ENCODE peak calls at places on chromosomes 1 and 21, in ten cellular contexts. G is CD8-positive, alpha-beta T cell; A is stimulated activated naive CD4-positive, alpha-beta T cell; S is CD4-positive, CD25-positive, alpha-beta regulatory T cell; K is AG09309; X is lower leg skin; F is H9; C is dermis blood vessel endothelial cell; Y is activated T-helper 1 cell treated with anti-CD3 and anti-CD28 coated beads, Interleukin-2, amount 50 U/mL, for 16 hours; D is activated CD4-positive, alpha-beta T cell treated with anti-CD3 and anti-CD28 coated beads, Interleukin-2, amount 50 U/mL, for 24 hours. M is an unnamed sample.

GRCh38 chr1:44842763-44843655 is at the start of gene PTCH2:
- DNase-seq in G (peak; percentile 37), A (no peak), S (no peak), K (no peak), X (peak; percentile 92), F (peak; percentile 92), C (peak; percentile 60), Y (no peak), D (no peak), M (peak; percentile 35)

GRCh38 chr1:227939791-227940771 is 7.7 kb downstream of the WNT9A start:
- DNase-seq in G (no peak), A (no peak), S (no peak), K (no peak), X (peak; percentile 78), F (no peak), C (no peak), Y (no peak), D (no peak), M (no peak)

GRCh38 chr1:7967206-7967605 is 5.7 kb downstream of the PARK7 start:
- DNase-seq in G (no peak), A (no peak), S (no peak), K (no peak), X (no peak), F (no peak), C (peak; percentile 41), Y (no peak), D (no peak), M (no peak)

GRCh38 chr1:4796161-4796998 is 142.0 kb downstream of the AJAP1 start:
- DNase-seq in G (no peak), A (no peak), S (no peak), K (no peak), X (no peak), F (no peak), C (no peak), Y (no peak), D (no peak), M (no peak)

GRCh38 chr1:171849245-171849898 is 8.1 kb downstream of the DNM3 start:
- DNase-seq in G (no peak), A (no peak), S (no peak), K (no peak), X (no peak), F (no peak), C (no peak), Y (no peak), D (no peak), M (no peak)

GRCh38 chr1:176119549-176119948 is 87.5 kb downstream of the COP1 start:
- DNase-seq in G (no peak), A (no peak), S (no peak), K (peak; percentile 1), X (no peak), F (no peak), C (peak; percentile 41), Y (no peak), D (no peak), M (no peak)

GRCh38 chr1:180353930-180354329 is 123.9 kb downstream of the LHX4 start:
- DNase-seq in G (no peak), A (no peak), S (no peak), K (no peak), X (no peak), F (no peak), C (no peak), Y (no peak), D (no peak), M (no peak)

GRCh38 chr1:21703318-21703963 is 34.3 kb upstream of the RAP1GAP start:
- DNase-seq in G (no peak), A (no peak), S (peak; percentile 24), K (peak; percentile 68), X (no peak), F (no peak), C (peak; percentile 79), Y (no peak), D (no peak), M (peak; percentile 78)

GRCh38 chr21:31182231-31183129 is 144.2 kb upstream of the KRTAP19-8 start:
- DNase-seq in G (peak; percentile 67), A (peak; percentile 81), S (peak; percentile 78), K (no peak), X (no peak), F (no peak), C (no peak), Y (peak; percentile 27), D (peak; percentile 58), M (no peak)

GRCh38 chr1:155003766-155004351 is 1.3 kb downstream of the ZBTB7B start:
- DNase-seq in G (no peak), A (no peak), S (no peak), K (no peak), X (peak; percentile 95), F (peak; percentile 76), C (peak; percentile 39), Y (no peak), D (no peak), M (no peak)

GRCh38 chr1:43868741-43869067 is 64.9 kb upstream of the ARTN start:
- DNase-seq in G (no peak), A (no peak), S (no peak), K (no peak), X (no peak), F (no peak), C (peak; percentile 29), Y (no peak), D (no peak), M (no peak)

GRCh38 chr1:53902235-53902920 is 8.4 kb downstream of the DIO1 start:
- DNase-seq in G (no peak), A (no peak), S (no peak), K (no peak), X (peak; percentile 26), F (no peak), C (no peak), Y (no peak), D (no peak), M (no peak)

GRCh38 chr1:43506233-43506632 is 24.4 kb upstream of the PTPRF start:
- DNase-seq in G (no peak), A (no peak), S (no peak), K (no peak), X (peak; percentile 62), F (no peak), C (no peak), Y (no peak), D (no peak), M (no peak)

GRCh38 chr1:3435666-3436065 is 18.8 kb upstream of the ARHGEF16 start:
- DNase-seq in G (no peak), A (no peak), S (no peak), K (no peak), X (no peak), F (no peak), C (no peak), Y (no peak), D (no peak), M (no peak)

GRCh38 chr21:25578070-25578961 is 29.0 kb downstream of the MRPL39 start:
- DNase-seq in G (no peak), A (no peak), S (no peak), K (no peak), X (no peak), F (no peak), C (no peak), Y (no peak), D (peak; percentile 81), M (no peak)

GRCh38 chr1:209875510-209875909 is 47.7 kb downstream of the UTP25 start:
- DNase-seq in G (no peak), A (no peak), S (no peak), K (peak; percentile 42), X (no peak), F (peak; percentile 60), C (peak; percentile 66), Y (no peak), D (no peak), M (no peak)

GRCh38 chr1:162680419-162681126 is 48.3 kb downstream of the DDR2 start:
- DNase-seq in G (no peak), A (no peak), S (no peak), K (no peak), X (no peak), F (no peak), C (no peak), Y (no peak), D (no peak), M (no peak)

GRCh38 chr1:46244656-46245371 is 2.7 kb upstream of the RAD54L start:
- DNase-seq in G (no peak), A (peak; percentile 43), S (peak; percentile 39), K (no peak), X (no peak), F (no peak), C (peak; percentile 49), Y (no peak), D (no peak), M (no peak)

GRCh38 chr1:61338899-61339298 is 256.5 kb downstream of the NFIA start:
- DNase-seq in G (no peak), A (no peak), S (no peak), K (no peak), X (no peak), F (no peak), C (no peak), Y (no peak), D (no peak), M (no peak)

GRCh38 chr1:193592325-193592724 is 405.9 kb upstream of the B3GALT2 start:
- DNase-seq in G (no peak), A (no peak), S (peak; percentile 13), K (no peak), X (no peak), F (no peak), C (no peak), Y (no peak), D (no peak), M (no peak)

GRCh38 chr1:43763497-43763973 is 56.2 kb downstream of the ST3GAL3 start:
- DNase-seq in G (peak; percentile 30), A (peak; percentile 58), S (peak; percentile 46), K (peak; percentile 80), X (peak; percentile 89), F (peak; percentile 76), C (peak; percentile 93), Y (no peak), D (peak; percentile 39), M (peak; percentile 77)

GRCh38 chr1:178628637-178629548 is 96.2 kb upstream of the RALGPS2 start:
- DNase-seq in G (no peak), A (no peak), S (no peak), K (peak; percentile 31), X (no peak), F (no peak), C (no peak), Y (no peak), D (no peak), M (peak; percentile 76)

GRCh38 chr21:41411449-41412089 is 14.5 kb upstream of the MX1 start:
- DNase-seq in G (no peak), A (no peak), S (no peak), K (no peak), X (peak; percentile 85), F (no peak), C (peak; percentile 14), Y (no peak), D (no peak), M (no peak)

GRCh38 chr1:155086182-155086741 is 7.6 kb downstream of the EFNA3 start:
- DNase-seq in G (peak; percentile 80), A (peak; percentile 89), S (peak; percentile 82), K (no peak), X (peak; percentile 96), F (peak; percentile 87), C (peak; percentile 77), Y (peak; percentile 71), D (peak; percentile 68), M (no peak)

GRCh38 chr1:153857505-153857904 is 65.3 kb downstream of the GATAD2B start:
- DNase-seq in G (no peak), A (no peak), S (no peak), K (no peak), X (no peak), F (no peak), C (no peak), Y (no peak), D (no peak), M (no peak)

GRCh38 chr1:234709473-234710279 is 99.7 kb upstream of the IRF2BP2 start:
- DNase-seq in G (no peak), A (no peak), S (no peak), K (no peak), X (peak; percentile 79), F (peak; percentile 21), C (no peak), Y (no peak), D (no peak), M (no peak)

GRCh38 chr1:153688283-153688682 is 9.8 kb downstream of the NPR1 start:
- DNase-seq in G (no peak), A (no peak), S (no peak), K (no peak), X (no peak), F (no peak), C (no peak), Y (no peak), D (no peak), M (no peak)

GRCh38 chr1:118487091-118487490 is 302.1 kb upstream of the SPAG17 start:
- DNase-seq in G (no peak), A (no peak), S (no peak), K (no peak), X (no peak), F (no peak), C (no peak), Y (no peak), D (no peak), M (no peak)

M was measured in GM04504.